ENCODE peak calls at places on chromosome 19, in five cellular contexts. U is pancreas; L is cardiac muscle cell; Z is CD4-positive, alpha-beta memory T cell; K is heart right ventricle. V is an unnamed sample. For H3K4me1, the result is how much of the 10 kb centered on the place peaks cover.

GRCh38 chr19:36115453-36116343 is at the start of gene TBCB:
- DNase-seq in U (peak), L (peak), Z (no peak), K (peak), V (no peak)

GRCh38 chr19:20367811-20368294 is 197.7 kb downstream of the ZNF737 start:
- DNase-seq in U (no peak), L (peak), Z (no peak), K (no peak), V (peak)

GRCh38 chr19:8611391-8611883 is 922 bp upstream of the ADAMTS10 start:
- DNase-seq in U (no peak), L (no peak), Z (no peak), K (peak), V (no peak)

GRCh38 chr19:7605490-7606222 is 10.0 kb downstream of the CAMSAP3 start:
- DNase-seq in U (no peak), L (no peak), Z (no peak), K (no peak), V (peak)

GRCh38 chr19:41606215-41606837 is 20.5 kb downstream of the CEACAM4 start:
- DNase-seq in U (peak), L (no peak), Z (no peak), K (no peak), V (no peak)

GRCh38 chr19:19514881-19515763 is at the start of gene TSSK6:
- DNase-seq in U (no peak), L (no peak), Z (no peak), K (no peak), V (no peak)

GRCh38 chr19:42323852-42324654 is 1.4 kb upstream of the MEGF8 start:
- DNase-seq in U (peak), L (no peak), Z (no peak), K (no peak), V (no peak)

GRCh38 chr19:8832132-8833021 is at the start of the genes MBD3L1 and ZNF558:
- DNase-seq in U (peak), L (no peak), Z (peak), K (peak), V (peak)

GRCh38 chr19:9971341-9971897 is 35.1 kb upstream of the OLFM2 start:
- DNase-seq in U (no peak), L (no peak), Z (no peak), K (no peak), V (no peak)

GRCh38 chr19:35431147-35431807 is 16.8 kb upstream of the FFAR2 start:
- DNase-seq in U (no peak), L (no peak), Z (no peak), K (no peak), V (no peak)

GRCh38 chr19:661427-662196 is 1.4 kb downstream of the RNF126 start:
- DNase-seq in U (peak), L (peak), Z (peak), K (no peak), V (no peak)

GRCh38 chr19:42494321-42494720 is 34.0 kb downstream of the CEACAM1 start:
- DNase-seq in U (no peak), L (no peak), Z (no peak), K (no peak), V (no peak)

GRCh38 chr19:31289976-31290375 is 59.3 kb downstream of the TSHZ3 start:
- DNase-seq in U (no peak), L (no peak), Z (no peak), K (no peak), V (no peak)

GRCh38 chr19:1016647-1017114 is 4.2 kb downstream of the TMEM259 start:
- DNase-seq in U (no peak), L (no peak), Z (no peak), K (no peak), V (no peak)

GRCh38 chr19:32647361-32647760 is 27.6 kb downstream of the ANKRD27 start:
- DNase-seq in U (no peak), L (no peak), Z (no peak), K (no peak), V (no peak)

GRCh38 chr19:56765107-56765506 is 75.4 kb downstream of the PEG3 start:
- DNase-seq in U (peak), L (no peak), Z (peak), K (peak), V (no peak)

GRCh38 chr19:47239610-47240296 is 8.8 kb upstream of the BBC3 start:
- DNase-seq in U (peak), L (peak), Z (peak), K (peak), V (no peak)

GRCh38 chr19:47765522-47766358 is 12.8 kb upstream of the SELENOW start:
- DNase-seq in U (peak), L (peak), Z (peak), K (peak), V (no peak)

GRCh38 chr19:10686661-10687517 is 14.3 kb upstream of the QTRT1 start:
- DNase-seq in U (no peak), L (no peak), Z (no peak), K (peak), V (no peak)

GRCh38 chr19:14072535-14073231 is at the start of gene MISP3:
- DNase-seq in U (peak), L (peak), Z (no peak), K (peak), V (no peak)

GRCh38 chr19:3801412-3802096 is 15.4 kb upstream of the MATK start:
- DNase-seq in U (no peak), L (peak), Z (peak), K (peak), V (no peak)

GRCh38 chr19:18481505-18482222 is 40.2 kb downstream of the ELL start:
- DNase-seq in U (no peak), L (no peak), Z (no peak), K (no peak), V (no peak)

GRCh38 chr19:53308339-53308811 is 25.2 kb upstream of the ZNF845 start:
- DNase-seq in U (no peak), L (peak), Z (no peak), K (peak), V (peak)

GRCh38 chr19:11612816-11613511 is 15.7 kb downstream of the ZNF627 start:
- DNase-seq in U (no peak), L (no peak), Z (no peak), K (no peak), V (no peak)

GRCh38 chr19:20840371-20840770 is 64.3 kb downstream of the ZNF66 start:
- DNase-seq in U (no peak), L (no peak), Z (no peak), K (no peak), V (no peak)

GRCh38 chr19:34459614-34460013 is 21.9 kb upstream of the WTIP start:
- DNase-seq in U (no peak), L (no peak), Z (no peak), K (no peak), V (no peak)

GRCh38 chr19:9171393-9171991 is 7.3 kb upstream of the OR7D2 start:
- DNase-seq in U (no peak), L (no peak), Z (no peak), K (no peak), V (no peak)

GRCh38 chr19:13195678-13196077 is 45.5 kb downstream of the IER2 start:
- DNase-seq in U (peak), L (peak), Z (peak), K (no peak), V (peak)

GRCh38 chr19:29741226-29741625 is 26.2 kb upstream of the C19orf12 start:
- DNase-seq in U (no peak), L (no peak), Z (no peak), K (no peak), V (no peak)

GRCh38 chr19:16069813-16070365 is 6.4 kb upstream of the TPM4 start:
- DNase-seq in U (no peak), L (no peak), Z (no peak), K (no peak), V (no peak)

GRCh38 chr19:16068696-16069259 is 7.5 kb upstream of the TPM4 start:
- DNase-seq in U (no peak), L (no peak), Z (no peak), K (no peak), V (no peak)

GRCh38 chr19:16073481-16073880 is 2.8 kb upstream of the TPM4 start:
- DNase-seq in U (peak), L (no peak), Z (no peak), K (no peak), V (no peak)

GRCh38 chr19:16070366-16070990 is 5.8 kb upstream of the TPM4 start:
- DNase-seq in U (no peak), L (no peak), Z (peak), K (peak), V (no peak)

DNA sequence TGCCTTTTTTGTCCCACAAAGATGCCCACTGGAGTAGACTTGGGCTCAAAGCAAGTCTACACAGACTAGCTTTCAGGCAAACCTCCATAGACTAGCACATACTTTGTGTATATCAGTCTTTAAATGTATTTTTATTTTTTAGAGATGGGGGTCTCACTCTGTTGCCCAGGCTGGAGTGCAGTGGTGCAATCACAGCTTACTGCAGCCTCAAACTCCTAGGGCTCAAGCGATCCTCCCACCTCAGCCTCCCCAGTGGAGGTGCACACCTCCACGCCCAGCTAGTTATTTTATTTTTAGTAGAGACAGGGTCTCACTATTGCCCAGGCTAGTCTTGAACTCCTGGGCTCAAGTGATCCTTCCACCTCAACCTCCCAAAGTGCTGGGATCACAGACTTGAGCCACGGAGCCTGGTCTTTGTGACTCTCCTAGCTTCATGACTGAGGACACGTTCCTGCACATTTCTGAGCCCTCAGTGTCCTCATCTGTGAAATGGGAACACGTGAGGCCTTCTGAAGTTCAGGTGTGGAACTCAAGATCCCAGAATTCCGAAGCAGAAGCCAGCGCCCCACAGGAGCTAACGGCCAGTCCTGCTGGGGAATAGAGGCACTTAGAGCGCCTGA is 5.1 kb upstream of the TPM4 start:
- DNase-seq in U (no peak), L (no peak), Z (no peak), K (no peak), V (no peak)
- H3K4me1 ChIP-seq in U (under half), L (under half), Z (half or more), K (under half), V (under half)

DNA sequence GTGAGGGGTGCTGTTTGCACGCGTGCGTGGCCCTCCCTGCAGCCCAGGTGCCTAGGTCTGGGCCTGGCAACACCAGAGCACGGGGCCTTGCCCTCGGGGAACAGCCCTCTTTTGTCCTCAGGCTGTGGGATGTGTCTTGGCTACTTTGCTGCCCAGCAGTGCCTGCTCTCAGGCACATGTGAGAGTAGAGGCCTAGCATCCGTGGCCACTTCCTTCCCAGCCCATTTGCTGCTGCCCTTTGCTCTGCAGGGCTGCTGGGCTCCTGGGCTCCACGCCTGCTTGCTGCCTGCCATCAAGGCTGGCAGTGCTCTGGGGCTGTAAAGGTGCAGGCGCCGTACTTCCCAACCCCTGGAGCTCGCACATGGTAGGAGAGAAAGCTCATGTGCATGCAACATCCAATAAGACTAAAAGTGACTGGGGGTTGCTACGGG is 46.6 kb downstream of the CAPN12 start:
- DNase-seq in U (no peak), L (no peak), Z (no peak), K (no peak), V (no peak)
- H3K4me1 ChIP-seq in U (under half), L (under half), Z (half or more), K (half or more), V (under half)

GRCh38 chr19:48797103-48797502 is 13.7 kb downstream of the BCAT2 start:
- DNase-seq in U (no peak), L (no peak), Z (no peak), K (no peak), V (no peak)
- H3K4me1 ChIP-seq in U (under half), L (under half), Z (under half), K (under half), V (under half)

GRCh38 chr19:40464059-40465024 is 1.2 kb downstream of the BLVRB start:
- DNase-seq in U (peak), L (peak), Z (peak), K (peak), V (no peak)
- H3K4me1 ChIP-seq in U (under half), L (under half), Z (under half), K (under half), V (under half)

DNA sequence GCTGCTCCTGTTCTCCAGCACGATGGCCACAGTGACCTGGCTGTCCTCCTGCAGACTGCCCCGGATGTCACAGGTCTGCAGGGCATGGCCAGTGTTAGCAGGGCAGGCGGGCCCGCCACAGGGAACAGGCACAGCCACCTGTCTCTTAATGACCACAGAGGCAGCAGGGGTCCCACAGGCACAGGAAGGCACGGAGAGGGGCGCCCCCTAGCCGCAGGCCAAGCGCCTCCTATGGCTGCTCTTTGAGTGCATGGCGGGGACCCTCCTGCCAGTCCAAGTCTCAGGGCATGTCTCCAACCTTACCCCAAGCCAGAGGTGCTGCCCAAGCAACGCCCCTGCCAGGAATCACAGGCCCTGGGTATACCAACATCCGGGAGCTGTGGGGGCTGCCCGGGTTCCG is 14.1 kb downstream of the IZUMO4 start:
- DNase-seq in U (no peak), L (no peak), Z (no peak), K (no peak), V (no peak)
- H3K4me1 ChIP-seq in U (under half), L (under half), Z (under half), K (under half), V (under half)

GRCh38 chr19:17323973-17324327 is 10.7 kb downstream of the ANO8 start:
- DNase-seq in U (no peak), L (no peak), Z (no peak), K (no peak), V (no peak)

GRCh38 chr19:17325881-17326594 is 8.6 kb downstream of the ANO8 start:
- DNase-seq in U (no peak), L (no peak), Z (no peak), K (no peak), V (no peak)

GRCh38 chr19:17326595-17326966 is 8.1 kb downstream of the ANO8 start:
- DNase-seq in U (no peak), L (no peak), Z (no peak), K (no peak), V (no peak)

GRCh38 chr19:17324357-17325114 is 10.1 kb downstream of the ANO8 start:
- DNase-seq in U (no peak), L (no peak), Z (no peak), K (no peak), V (no peak)

GRCh38 chr19:17325133-17325532 is 9.5 kb downstream of the ANO8 start:
- DNase-seq in U (no peak), L (no peak), Z (no peak), K (no peak), V (no peak)
- H3K4me1 ChIP-seq in U (under half), L (under half), Z (under half), K (under half), V (under half)

DNA sequence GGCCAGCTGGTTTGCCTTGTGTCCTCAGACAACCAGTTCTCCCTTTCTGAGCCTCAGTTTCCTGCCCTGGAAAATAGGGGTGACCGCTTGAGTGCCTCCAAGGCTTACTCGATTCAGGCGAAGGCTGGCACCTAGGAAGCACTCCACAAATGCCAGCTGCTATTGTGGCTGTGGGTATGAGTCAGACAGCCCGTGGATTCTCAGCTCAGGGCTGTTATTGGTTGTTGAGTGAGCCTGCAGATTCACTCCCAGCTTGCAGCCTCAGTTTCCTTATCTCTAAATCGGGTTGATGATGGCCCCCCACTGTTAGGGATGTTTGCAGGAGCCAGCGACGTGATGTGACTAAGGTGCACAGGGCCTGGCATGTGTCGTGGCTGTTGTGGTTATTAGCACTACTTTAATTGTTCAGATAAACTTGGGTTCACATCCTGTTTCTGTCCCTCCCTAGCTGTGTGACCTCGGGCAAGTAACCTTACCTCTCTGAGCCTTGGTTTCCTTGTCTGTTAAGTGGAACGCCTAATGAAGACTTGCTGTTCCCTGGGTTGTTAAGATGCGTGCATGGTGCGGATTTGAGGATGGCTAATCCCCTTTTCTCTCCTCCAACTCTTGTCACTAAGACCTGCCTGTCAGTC is 2.4 kb downstream of the MARK4 start:
- DNase-seq in U (no peak), L (no peak), Z (no peak), K (no peak), V (no peak)
- H3K4me1 ChIP-seq in U (under half), L (under half), Z (under half), K (under half), V (under half)

DNA sequence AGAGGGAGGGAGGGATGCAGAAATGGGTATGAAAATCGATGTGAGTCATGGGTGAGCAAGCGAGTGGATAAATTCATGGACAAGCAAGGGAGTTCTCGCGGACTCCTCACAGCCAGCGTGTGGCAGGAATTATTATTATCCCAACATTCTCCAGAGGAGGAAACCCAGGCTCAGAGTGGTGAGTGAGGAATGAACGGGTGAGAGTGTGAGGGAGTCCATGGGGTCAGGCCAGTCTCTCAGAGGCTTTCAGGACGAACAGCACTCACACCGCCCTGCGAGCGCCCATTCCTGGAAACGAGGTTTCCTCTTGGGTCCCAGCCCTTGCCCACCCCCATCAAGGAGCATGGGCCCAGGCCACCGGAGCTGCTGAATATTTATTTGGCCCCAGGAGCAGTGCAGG is 6.3 kb upstream of the DNAAF3 start:
- DNase-seq in U (no peak), L (no peak), Z (no peak), K (no peak), V (no peak)
- H3K4me1 ChIP-seq in U (under half), L (under half), Z (under half), K (under half), V (under half)

GRCh38 chr19:5127710-5128109 is 158.8 kb downstream of the KDM4B start:
- DNase-seq in U (no peak), L (no peak), Z (no peak), K (no peak), V (no peak)
- H3K4me1 ChIP-seq in U (under half), L (half or more), Z (under half), K (under half), V (under half)

DNA sequence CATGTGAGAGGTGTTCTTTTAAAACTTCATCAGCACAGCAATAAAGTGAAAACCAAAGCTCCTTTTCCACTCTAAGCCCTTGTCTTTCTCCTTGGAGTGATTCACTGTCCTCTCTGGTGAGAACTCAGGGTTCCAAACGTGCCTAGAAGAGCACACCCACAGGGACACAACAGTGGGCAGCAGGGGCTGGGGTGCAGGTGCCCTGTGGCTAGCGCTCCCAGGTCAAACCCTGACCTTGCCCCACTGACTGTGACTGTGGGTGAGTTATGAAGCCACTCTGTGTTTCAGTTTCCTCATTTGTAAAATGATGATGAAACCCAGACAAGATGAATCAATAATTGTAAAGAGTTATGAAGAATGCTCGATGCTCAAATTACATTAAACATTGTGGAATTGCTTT is 37.6 kb upstream of the IGFL1 start:
- DNase-seq in U (no peak), L (no peak), Z (no peak), K (no peak), V (no peak)
- H3K4me1 ChIP-seq in U (under half), L (under half), Z (under half), K (under half), V (under half)

V was measured in iPS DF 6.9.